ENCODE peak calls at places on chromosomes 2 and 18, in six cellular contexts. One of them, this sample, is unnamed.

GRCh38 chr18:66676699-66677098 is 72.8 kb upstream of the CDH19 start:
- DNase-seq in NCI-H1436: no peak
- DNase-seq in omental fat pad: no peak
- DNase-seq in effector memory CD8-positive, alpha-beta T cell: no peak
- DNase-seq in EH: no peak
- DNase-seq in putamen: no peak
- DNase-seq in this sample: no peak

GRCh38 chr2:239942871-239943311 is 82.3 kb downstream of the NDUFA10 start:
- DNase-seq in NCI-H1436: no peak
- DNase-seq in EH: no peak
- DNase-seq in putamen: no peak
- DNase-seq in effector memory CD8-positive, alpha-beta T cell: no peak
- DNase-seq in omental fat pad: no peak
- DNase-seq in this sample: no peak

GRCh38 chr2:134020608-134021007 is 233.3 kb upstream of the MGAT5 start:
- DNase-seq in omental fat pad: no peak
- DNase-seq in effector memory CD8-positive, alpha-beta T cell: no peak
- DNase-seq in EH: peak; percentile 22
- DNase-seq in NCI-H1436: no peak
- DNase-seq in putamen: no peak
- DNase-seq in this sample: no peak

GRCh38 chr2:70141754-70142589 is 48.8 kb downstream of the C2orf42 start:
- DNase-seq in effector memory CD8-positive, alpha-beta T cell: no peak
- DNase-seq in putamen: no peak
- DNase-seq in EH: peak; percentile 55
- DNase-seq in omental fat pad: no peak
- DNase-seq in NCI-H1436: no peak
- DNase-seq in this sample: no peak

GRCh38 chr2:199940373-199940772 is 14.9 kb downstream of the TYW5 start:
- DNase-seq in effector memory CD8-positive, alpha-beta T cell: no peak
- DNase-seq in omental fat pad: no peak
- DNase-seq in NCI-H1436: peak; percentile 10
- DNase-seq in putamen: no peak
- DNase-seq in EH: peak; percentile 37
- DNase-seq in this sample: no peak

GRCh38 chr2:29123584-29124349 is 8.6 kb downstream of the CLIP4 start:
- DNase-seq in omental fat pad: no peak
- DNase-seq in NCI-H1436: no peak
- DNase-seq in effector memory CD8-positive, alpha-beta T cell: no peak
- DNase-seq in putamen: no peak
- DNase-seq in EH: peak; percentile 88
- DNase-seq in this sample: no peak

GRCh38 chr18:48802543-48803428 is 148.0 kb downstream of the SMAD7 start:
- DNase-seq in effector memory CD8-positive, alpha-beta T cell: no peak
- DNase-seq in putamen: peak; percentile 85
- DNase-seq in omental fat pad: peak; percentile 16
- DNase-seq in EH: no peak
- DNase-seq in NCI-H1436: no peak
- DNase-seq in this sample: no peak

GRCh38 chr2:145114726-145115125 is 594.8 kb upstream of the ZEB2 start:
- DNase-seq in effector memory CD8-positive, alpha-beta T cell: no peak
- DNase-seq in NCI-H1436: no peak
- DNase-seq in EH: peak; percentile 34
- DNase-seq in omental fat pad: no peak
- DNase-seq in putamen: no peak
- DNase-seq in this sample: no peak

GRCh38 chr18:67417864-67418523 is 98.5 kb downstream of the DSEL start:
- DNase-seq in EH: peak; percentile 49
- DNase-seq in effector memory CD8-positive, alpha-beta T cell: peak; percentile 1
- DNase-seq in putamen: no peak
- DNase-seq in omental fat pad: no peak
- DNase-seq in NCI-H1436: no peak
- DNase-seq in this sample: peak; percentile 38

GRCh38 chr2:42951263-42951938 is 159.0 kb upstream of the HAAO start:
- DNase-seq in omental fat pad: no peak
- DNase-seq in putamen: peak; percentile 29
- DNase-seq in NCI-H1436: no peak
- DNase-seq in EH: peak; percentile 86
- DNase-seq in effector memory CD8-positive, alpha-beta T cell: no peak
- DNase-seq in this sample: no peak

GRCh38 chr2:62958206-62958605 is 92.4 kb upstream of the OTX1 start:
- DNase-seq in EH: no peak
- DNase-seq in effector memory CD8-positive, alpha-beta T cell: no peak
- DNase-seq in NCI-H1436: no peak
- DNase-seq in omental fat pad: no peak
- DNase-seq in putamen: no peak
- DNase-seq in this sample: no peak

GRCh38 chr2:137937778-137938177 is 26.5 kb upstream of the HNMT start:
- DNase-seq in omental fat pad: no peak
- DNase-seq in EH: peak; percentile 10
- DNase-seq in putamen: no peak
- DNase-seq in effector memory CD8-positive, alpha-beta T cell: no peak
- DNase-seq in NCI-H1436: no peak
- DNase-seq in this sample: no peak

GRCh38 chr2:189233527-189233926 is 54.0 kb upstream of the COL5A2 start:
- DNase-seq in NCI-H1436: no peak
- DNase-seq in effector memory CD8-positive, alpha-beta T cell: no peak
- DNase-seq in EH: peak; percentile 27
- DNase-seq in putamen: no peak
- DNase-seq in omental fat pad: no peak
- DNase-seq in this sample: no peak

GRCh38 chr2:185279999-185280398 is 458.6 kb upstream of the FSIP2 start:
- DNase-seq in putamen: no peak
- DNase-seq in NCI-H1436: no peak
- DNase-seq in EH: no peak
- DNase-seq in effector memory CD8-positive, alpha-beta T cell: no peak
- DNase-seq in omental fat pad: no peak
- DNase-seq in this sample: no peak

This sample was measured in HTR-8/SVneo.